ENCODE peak calls at places on chromosomes 13 and 19, in four cellular contexts. One of them, this sample, is unnamed.

GRCh38 chr13:105442941-105443340 is 1092.5 kb downstream of the EFNB2 start:
- DNase-seq in SHP77 treated with DMSO at 0.1 percent for 48 hours: no peak
- DNase-seq in A549: peak; percentile 87
- DNase-seq in A673: peak; percentile 58
- DNase-seq in this sample: no peak

GRCh38 chr13:96678801-96679200 is 315.5 kb downstream of the OXGR1 start:
- DNase-seq in SHP77 treated with DMSO at 0.1 percent for 48 hours: no peak
- DNase-seq in A549: no peak
- DNase-seq in A673: no peak
- DNase-seq in this sample: no peak

GRCh38 chr19:19458110-19458816 is 52.8 kb downstream of the GATAD2A start:
- DNase-seq in SHP77 treated with DMSO at 0.1 percent for 48 hours: no peak
- DNase-seq in A549: no peak
- DNase-seq in A673: no peak
- DNase-seq in this sample: no peak

GRCh38 chr13:27446986-27447583 is 3.3 kb downstream of the MTIF3 start:
- DNase-seq in SHP77 treated with DMSO at 0.1 percent for 48 hours: no peak
- DNase-seq in A549: no peak
- DNase-seq in A673: no peak
- DNase-seq in this sample: peak; percentile 51

GRCh38 chr19:13665125-13665903 is 99.0 kb upstream of the MRI1 start:
- DNase-seq in SHP77 treated with DMSO at 0.1 percent for 48 hours: no peak
- DNase-seq in A549: no peak
- DNase-seq in A673: no peak
- DNase-seq in this sample: no peak

GRCh38 chr13:98468352-98468751 is 108.6 kb downstream of the STK24 start:
- DNase-seq in SHP77 treated with DMSO at 0.1 percent for 48 hours: no peak
- DNase-seq in A549: no peak
- DNase-seq in A673: no peak
- DNase-seq in this sample: no peak

GRCh38 chr13:44693156-44693826 is 117.2 kb upstream of the TSC22D1 start:
- DNase-seq in SHP77 treated with DMSO at 0.1 percent for 48 hours: no peak
- DNase-seq in A549: no peak
- DNase-seq in A673: no peak
- DNase-seq in this sample: no peak

GRCh38 chr13:43652751-43653150 is 134.0 kb downstream of the ENOX1 start:
- DNase-seq in SHP77 treated with DMSO at 0.1 percent for 48 hours: no peak
- DNase-seq in A549: no peak
- DNase-seq in A673: no peak
- DNase-seq in this sample: no peak

GRCh38 chr19:46232468-46232867 is 2.9 kb downstream of the IGFL1 start:
- DNase-seq in SHP77 treated with DMSO at 0.1 percent for 48 hours: no peak
- DNase-seq in A549: no peak
- DNase-seq in A673: no peak
- DNase-seq in this sample: no peak

GRCh38 chr13:95301947-95302386 is 716 bp upstream of the ABCC4 start:
- DNase-seq in SHP77 treated with DMSO at 0.1 percent for 48 hours: no peak
- DNase-seq in A549: no peak
- DNase-seq in A673: peak; percentile 85
- DNase-seq in this sample: no peak

GRCh38 chr13:100491164-100491847 is 97.3 kb downstream of the GGACT start:
- DNase-seq in SHP77 treated with DMSO at 0.1 percent for 48 hours: no peak
- DNase-seq in A549: no peak
- DNase-seq in A673: no peak
- DNase-seq in this sample: no peak

GRCh38 chr19:38583219-38583984 is 34.4 kb downstream of the MAP4K1 start:
- DNase-seq in SHP77 treated with DMSO at 0.1 percent for 48 hours: no peak
- DNase-seq in A549: no peak
- DNase-seq in A673: no peak
- DNase-seq in this sample: no peak

GRCh38 chr13:89061821-89062220 is 1390.7 kb downstream of the SLITRK5 start:
- DNase-seq in SHP77 treated with DMSO at 0.1 percent for 48 hours: peak; percentile 99
- DNase-seq in A549: no peak
- DNase-seq in A673: no peak
- DNase-seq in this sample: no peak

GRCh38 chr19:27773318-27774094 is 1439.4 kb downstream of the UQCRFS1 start:
- DNase-seq in SHP77 treated with DMSO at 0.1 percent for 48 hours: no peak
- DNase-seq in A549: no peak
- DNase-seq in A673: no peak
- DNase-seq in this sample: no peak

GRCh38 chr19:41870401-41870873 is 6.6 kb upstream of the CD79A start:
- DNase-seq in SHP77 treated with DMSO at 0.1 percent for 48 hours: no peak
- DNase-seq in A549: peak; percentile 65
- DNase-seq in A673: peak; percentile 74
- DNase-seq in this sample: no peak

GRCh38 chr19:22608441-22608840 is 25.7 kb upstream of the ZNF492 start:
- DNase-seq in SHP77 treated with DMSO at 0.1 percent for 48 hours: no peak
- DNase-seq in A549: no peak
- DNase-seq in A673: no peak
- DNase-seq in this sample: no peak

GRCh38 chr19:1064661-1065605 is 2.0 kb upstream of the ARHGAP45 start:
- DNase-seq in SHP77 treated with DMSO at 0.1 percent for 48 hours: no peak
- DNase-seq in A549: peak; percentile 77
- DNase-seq in A673: peak; percentile 88
- DNase-seq in this sample: peak; percentile 19

GRCh38 chr13:90184355-90184754 is 1163.1 kb upstream of the MIR17HG start:
- DNase-seq in SHP77 treated with DMSO at 0.1 percent for 48 hours: no peak
- DNase-seq in A549: no peak
- DNase-seq in A673: no peak
- DNase-seq in this sample: no peak

GRCh38 chr19:7637374-7638256 is 705 bp downstream of the STXBP2 start:
- DNase-seq in SHP77 treated with DMSO at 0.1 percent for 48 hours: no peak
- DNase-seq in A549: no peak
- DNase-seq in A673: no peak
- DNase-seq in this sample: no peak

GRCh38 chr19:17334414-17335409 is at the start of gene ANO8:
- DNase-seq in SHP77 treated with DMSO at 0.1 percent for 48 hours: peak; percentile 92
- DNase-seq in A549: peak; percentile 99
- DNase-seq in A673: peak; percentile 99
- DNase-seq in this sample: peak; percentile 89

GRCh38 chr19:48818234-48818823 is 7.5 kb upstream of the BCAT2 start:
- DNase-seq in SHP77 treated with DMSO at 0.1 percent for 48 hours: peak; percentile 91
- DNase-seq in A549: no peak
- DNase-seq in A673: no peak
- DNase-seq in this sample: no peak

GRCh38 chr19:55585658-55586339 is 5.2 kb upstream of the ZNF579 start:
- DNase-seq in SHP77 treated with DMSO at 0.1 percent for 48 hours: peak; percentile 27
- DNase-seq in A549: peak; percentile 61
- DNase-seq in A673: peak; percentile 93
- DNase-seq in this sample: no peak

GRCh38 chr19:28475525-28475924 is 737.4 kb downstream of the UQCRFS1 start:
- DNase-seq in SHP77 treated with DMSO at 0.1 percent for 48 hours: no peak
- DNase-seq in A549: no peak
- DNase-seq in A673: no peak
- DNase-seq in this sample: no peak

GRCh38 chr13:95204231-95204765 is 97.0 kb downstream of the ABCC4 start:
- DNase-seq in SHP77 treated with DMSO at 0.1 percent for 48 hours: no peak
- DNase-seq in A549: no peak
- DNase-seq in A673: no peak
- DNase-seq in this sample: no peak

GRCh38 chr19:10390652-10391286 is 10.4 kb upstream of the TYK2 start:
- DNase-seq in SHP77 treated with DMSO at 0.1 percent for 48 hours: peak; percentile 5
- DNase-seq in A549: peak; percentile 78
- DNase-seq in A673: peak; percentile 76
- DNase-seq in this sample: peak; percentile 8

GRCh38 chr13:48500652-48501197 is 32.2 kb downstream of the RCBTB2 start:
- DNase-seq in SHP77 treated with DMSO at 0.1 percent for 48 hours: no peak
- DNase-seq in A549: peak; percentile 19
- DNase-seq in A673: peak; percentile 63
- DNase-seq in this sample: no peak

GRCh38 chr13:75196112-75196855 is 285.7 kb downstream of the TBC1D4 start:
- DNase-seq in SHP77 treated with DMSO at 0.1 percent for 48 hours: no peak
- DNase-seq in A549: no peak
- DNase-seq in A673: no peak
- DNase-seq in this sample: no peak

GRCh38 chr19:2507109-2507508 is 31.2 kb downstream of the GADD45B start:
- DNase-seq in SHP77 treated with DMSO at 0.1 percent for 48 hours: peak; percentile 95
- DNase-seq in A549: peak; percentile 95
- DNase-seq in A673: peak; percentile 94
- DNase-seq in this sample: no peak

This sample was measured in KG1.